ENCODE peak calls at places on chromosomes 11 and 22, in seven cellular contexts. L, W, Z, A, Y, V and I are unnamed samples.

GRCh38 chr22:49657974-49658550 is 169.6 kb downstream of the BRD1 start:
- DNase-seq in L (no peak), W (no peak), Z (no peak), A (no peak), Y (peak), V (no peak), I (no peak)

GRCh38 chr22:40021401-40022000 is 26.7 kb downstream of the FAM83F start:
- DNase-seq in L (no peak), W (no peak), Z (no peak), A (no peak), Y (no peak), V (no peak), I (no peak)

GRCh38 chr22:49810363-49811013 is 17.2 kb downstream of the BRD1 start:
- DNase-seq in L (no peak), W (no peak), Z (no peak), A (no peak), Y (peak), V (no peak), I (no peak)

GRCh38 chr11:19589567-19590260 is 122.9 kb upstream of the NAV2 start:
- DNase-seq in L (no peak), W (no peak), Z (no peak), A (no peak), Y (no peak), V (no peak), I (no peak)

GRCh38 chr22:46864314-46865051 is 102.0 kb downstream of the TBC1D22A start:
- DNase-seq in L (no peak), W (no peak), Z (no peak), A (no peak), Y (no peak), V (no peak), I (no peak)

GRCh38 chr11:123251656-123252344 is 56.8 kb upstream of the CLMP start:
- DNase-seq in L (no peak), W (peak), Z (no peak), A (no peak), Y (no peak), V (no peak), I (no peak)

GRCh38 chr11:12389676-12390075 is 12.3 kb downstream of the PARVA start:
- DNase-seq in L (no peak), W (no peak), Z (no peak), A (no peak), Y (no peak), V (no peak), I (no peak)

GRCh38 chr22:25827415-25827814 is 85.4 kb downstream of the MYO18B start:
- DNase-seq in L (no peak), W (peak), Z (no peak), A (no peak), Y (no peak), V (no peak), I (no peak)

GRCh38 chr22:46660604-46661201 is 40.5 kb downstream of the GRAMD4 start:
- DNase-seq in L (no peak), W (peak), Z (no peak), A (no peak), Y (no peak), V (no peak), I (no peak)

GRCh38 chr22:44454113-44454769 is 43.8 kb downstream of the RTL6 start:
- DNase-seq in L (no peak), W (no peak), Z (no peak), A (no peak), Y (no peak), V (no peak), I (no peak)

GRCh38 chr11:9489366-9489765 is 28.6 kb downstream of the ZNF143 start:
- DNase-seq in L (no peak), W (no peak), Z (peak), A (no peak), Y (no peak), V (no peak), I (no peak)

GRCh38 chr11:111836766-111837165 is 34.6 kb downstream of the ALG9 start:
- DNase-seq in L (no peak), W (no peak), Z (no peak), A (no peak), Y (no peak), V (peak), I (no peak)

GRCh38 chr22:48316245-48316875 is 1511.3 kb downstream of the BRD1 start:
- DNase-seq in L (no peak), W (no peak), Z (no peak), A (no peak), Y (peak), V (no peak), I (no peak)

GRCh38 chr11:115503083-115503885 is 931 bp downstream of the CADM1 start:
- DNase-seq in L (peak), W (peak), Z (no peak), A (peak), Y (peak), V (peak), I (no peak)

GRCh38 chr22:49535126-49535525 is 292.5 kb downstream of the BRD1 start:
- DNase-seq in L (no peak), W (no peak), Z (no peak), A (no peak), Y (no peak), V (no peak), I (no peak)

GRCh38 chr22:17712441-17712840 is 61.8 kb downstream of the BID start:
- DNase-seq in L (no peak), W (no peak), Z (no peak), A (no peak), Y (no peak), V (no peak), I (no peak)

GRCh38 chr11:74135516-74135840 is 35.3 kb downstream of the C2CD3 start:
- DNase-seq in L (no peak), W (no peak), Z (no peak), A (no peak), Y (no peak), V (no peak), I (no peak)

GRCh38 chr11:47716692-47717091 is 1.5 kb upstream of the AGBL2 start:
- DNase-seq in L (peak), W (no peak), Z (no peak), A (peak), Y (no peak), V (no peak), I (no peak)

GRCh38 chr11:120337896-120338840 is 2.0 kb downstream of the ARHGEF12 start:
- DNase-seq in L (peak), W (no peak), Z (no peak), A (no peak), Y (no peak), V (no peak), I (no peak)

GRCh38 chr11:116792869-116793475 is 1.3 kb upstream of the APOA5 start:
- DNase-seq in L (no peak), W (no peak), Z (no peak), A (no peak), Y (no peak), V (no peak), I (no peak)

GRCh38 chr11:110857885-110858555 is 145.8 kb upstream of the ARHGAP20 start:
- DNase-seq in L (no peak), W (peak), Z (no peak), A (no peak), Y (no peak), V (no peak), I (peak)

GRCh38 chr11:703515-703914 is 2.5 kb upstream of the EPS8L2 start:
- DNase-seq in L (no peak), W (no peak), Z (no peak), A (no peak), Y (no peak), V (no peak), I (no peak)

GRCh38 chr11:110131386-110132123 is 38.4 kb downstream of the ZC3H12C start:
- DNase-seq in L (no peak), W (no peak), Z (no peak), A (no peak), Y (no peak), V (no peak), I (no peak)

GRCh38 chr11:88359529-88359928 is 22.0 kb upstream of the CTSC start:
- DNase-seq in L (no peak), W (no peak), Z (no peak), A (no peak), Y (no peak), V (no peak), I (no peak)

GRCh38 chr11:20337526-20338154 is 25.9 kb upstream of the HTATIP2 start:
- DNase-seq in L (peak), W (no peak), Z (peak), A (no peak), Y (no peak), V (peak), I (no peak)

GRCh38 chr11:78414321-78415051 is 3.1 kb downstream of the GAB2 start:
- DNase-seq in L (no peak), W (no peak), Z (no peak), A (no peak), Y (no peak), V (peak), I (no peak)

GRCh38 chr11:72780291-72781062 is 13.4 kb downstream of the STARD10 start:
- DNase-seq in L (no peak), W (no peak), Z (no peak), A (no peak), Y (no peak), V (no peak), I (no peak)

GRCh38 chr22:49365910-49366309 is 461.8 kb downstream of the BRD1 start:
- DNase-seq in L (no peak), W (no peak), Z (no peak), A (no peak), Y (no peak), V (no peak), I (no peak)

GRCh38 chr11:7165911-7166310 is 77.1 kb downstream of the RBMXL2 start:
- DNase-seq in L (peak), W (no peak), Z (no peak), A (no peak), Y (no peak), V (no peak), I (no peak)

GRCh38 chr11:134819026-134819425 is 407.0 kb upstream of the B3GAT1 start:
- DNase-seq in L (peak), W (no peak), Z (no peak), A (peak), Y (no peak), V (no peak), I (no peak)

GRCh38 chr22:30921108-30921507 is 47.5 kb downstream of the MORC2 start:
- DNase-seq in L (no peak), W (no peak), Z (no peak), A (no peak), Y (no peak), V (peak), I (no peak)
- TF ChIP-seq CTCF in L (no peak), W (no peak), Z (no peak), A (no peak), Y (no peak), V (no peak), I (no peak)

DNA sequence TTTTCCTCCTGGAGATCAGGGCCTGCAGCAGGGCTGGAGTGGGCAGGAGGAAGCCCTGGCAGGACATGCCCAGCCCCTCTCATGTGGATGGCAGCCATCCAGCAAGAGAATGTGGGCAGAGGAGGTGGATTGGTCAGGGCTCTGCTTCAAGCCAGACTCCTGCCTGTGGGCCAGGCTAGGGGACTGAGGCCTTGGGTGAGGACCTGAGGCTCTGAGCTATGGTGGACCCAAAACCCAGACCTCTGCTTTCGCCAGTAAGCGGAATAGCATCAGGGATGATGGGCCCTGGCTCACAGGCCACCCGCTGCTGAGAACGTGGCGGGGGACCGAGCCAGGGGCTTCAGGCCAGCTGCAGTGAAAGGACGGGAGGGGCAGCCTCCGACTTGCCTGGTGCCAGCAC is 57.4 kb downstream of the LINC01488 start:
- DNase-seq in L (no peak), W (no peak), Z (no peak), A (no peak), Y (no peak), V (no peak), I (no peak)
- TF ChIP-seq CTCF in L (no peak), W (no peak), Z (no peak), A (no peak), Y (no peak), V (no peak), I (no peak)

DNA sequence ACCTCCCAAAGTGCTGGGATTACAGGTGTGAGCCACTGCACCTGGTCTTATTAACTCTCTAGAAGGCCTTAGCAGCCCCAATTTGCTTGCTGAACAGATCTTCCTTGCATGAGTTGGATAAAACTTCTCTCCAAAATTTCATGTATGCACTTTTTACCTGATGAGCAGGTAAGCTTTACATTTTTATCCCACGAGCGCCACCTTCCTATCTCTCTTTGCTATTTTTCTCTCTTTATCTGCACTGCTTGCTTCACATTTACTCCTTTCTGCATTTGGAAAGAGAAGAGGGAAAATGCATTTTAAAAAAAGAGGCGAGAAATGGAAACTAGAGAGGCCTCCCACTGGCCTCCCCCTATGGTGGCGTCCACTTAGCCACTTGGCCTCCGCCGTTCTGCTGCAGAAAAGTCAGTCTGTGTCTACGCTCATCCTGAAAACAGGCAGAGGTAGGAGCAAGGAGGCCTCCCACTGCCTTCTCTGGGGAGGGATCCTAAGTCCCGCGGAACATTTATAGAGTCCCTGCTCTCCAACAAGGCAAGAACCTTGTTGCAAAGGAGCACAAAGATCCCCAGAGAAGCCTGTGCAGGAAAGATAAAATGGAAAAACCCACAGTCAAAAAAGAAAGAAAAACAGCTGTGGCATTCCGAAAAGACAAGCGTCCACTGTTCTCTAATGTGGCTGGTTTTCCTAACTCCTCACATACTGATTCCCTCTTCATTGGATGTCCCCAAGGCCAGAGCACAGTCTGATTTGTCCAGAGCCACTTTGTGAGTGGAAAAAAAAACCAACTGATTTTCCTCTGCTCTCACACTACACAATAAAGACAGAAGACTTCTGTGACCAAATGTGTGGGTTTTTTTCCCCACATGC is 62.2 kb upstream of the INCENP start:
- DNase-seq in L (no peak), W (peak), Z (no peak), A (no peak), Y (no peak), V (no peak), I (no peak)
- TF ChIP-seq CTCF in L (peak), W (peak), Z (no peak), A (no peak), Y (no peak), V (peak), I (no peak)

GRCh38 chr11:113725883-113726405 is 19.8 kb upstream of the TMPRSS5 start:
- DNase-seq in L (no peak), W (no peak), Z (no peak), A (no peak), Y (no peak), V (no peak), I (no peak)

GRCh38 chr11:113732092-113732491 is 26.0 kb upstream of the TMPRSS5 start:
- DNase-seq in L (no peak), W (peak), Z (no peak), A (no peak), Y (no peak), V (no peak), I (no peak)

GRCh38 chr11:113729456-113729855 is 23.3 kb upstream of the TMPRSS5 start:
- DNase-seq in L (no peak), W (no peak), Z (no peak), A (no peak), Y (no peak), V (no peak), I (no peak)

GRCh38 chr11:113728814-113729213 is 22.7 kb upstream of the TMPRSS5 start:
- DNase-seq in L (no peak), W (no peak), Z (no peak), A (no peak), Y (no peak), V (no peak), I (no peak)

DNA sequence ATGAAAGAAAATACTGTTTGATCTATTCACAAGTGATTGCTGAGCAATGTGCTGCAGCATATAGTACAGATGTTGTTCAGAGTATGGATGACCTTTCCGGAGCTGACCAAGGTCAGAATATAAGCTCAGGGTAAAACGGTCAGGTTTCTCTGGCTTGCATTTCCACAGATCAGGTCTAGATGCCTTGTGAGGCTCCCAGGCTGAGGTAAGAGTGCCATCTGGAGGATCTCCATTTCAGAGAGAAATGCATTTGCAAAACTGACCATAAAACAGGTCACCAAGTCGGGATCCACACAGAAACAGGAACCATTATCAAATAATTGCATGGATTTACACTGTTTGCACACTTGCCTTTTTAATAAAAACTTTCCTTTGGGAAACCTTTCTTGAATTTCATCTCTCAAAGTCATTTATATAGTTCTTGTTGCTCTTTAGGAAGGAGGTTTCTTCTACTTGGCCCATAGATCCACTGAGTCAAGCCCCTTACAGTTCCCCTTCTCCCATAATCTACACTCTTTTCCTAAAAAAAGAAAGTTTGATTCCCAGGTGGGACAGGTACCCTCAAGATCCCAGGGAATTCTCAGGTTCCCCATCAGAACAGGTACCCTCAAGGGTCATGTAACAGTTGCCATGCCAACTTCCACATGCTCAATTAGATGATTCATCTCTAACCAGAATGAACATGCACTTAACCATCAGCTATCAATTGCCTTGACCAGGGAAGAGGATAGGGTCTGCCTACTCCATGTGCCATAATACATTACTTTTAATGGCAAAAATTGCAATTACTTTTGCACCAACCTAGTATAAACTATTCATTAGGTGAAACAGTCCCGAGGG is 25.0 kb upstream of the TMPRSS5 start:
- DNase-seq in L (peak), W (peak), Z (peak), A (no peak), Y (no peak), V (no peak), I (peak)
- TF ChIP-seq CTCF in L (peak), W (peak), Z (peak), A (no peak), Y (peak), V (peak), I (peak)

DNA sequence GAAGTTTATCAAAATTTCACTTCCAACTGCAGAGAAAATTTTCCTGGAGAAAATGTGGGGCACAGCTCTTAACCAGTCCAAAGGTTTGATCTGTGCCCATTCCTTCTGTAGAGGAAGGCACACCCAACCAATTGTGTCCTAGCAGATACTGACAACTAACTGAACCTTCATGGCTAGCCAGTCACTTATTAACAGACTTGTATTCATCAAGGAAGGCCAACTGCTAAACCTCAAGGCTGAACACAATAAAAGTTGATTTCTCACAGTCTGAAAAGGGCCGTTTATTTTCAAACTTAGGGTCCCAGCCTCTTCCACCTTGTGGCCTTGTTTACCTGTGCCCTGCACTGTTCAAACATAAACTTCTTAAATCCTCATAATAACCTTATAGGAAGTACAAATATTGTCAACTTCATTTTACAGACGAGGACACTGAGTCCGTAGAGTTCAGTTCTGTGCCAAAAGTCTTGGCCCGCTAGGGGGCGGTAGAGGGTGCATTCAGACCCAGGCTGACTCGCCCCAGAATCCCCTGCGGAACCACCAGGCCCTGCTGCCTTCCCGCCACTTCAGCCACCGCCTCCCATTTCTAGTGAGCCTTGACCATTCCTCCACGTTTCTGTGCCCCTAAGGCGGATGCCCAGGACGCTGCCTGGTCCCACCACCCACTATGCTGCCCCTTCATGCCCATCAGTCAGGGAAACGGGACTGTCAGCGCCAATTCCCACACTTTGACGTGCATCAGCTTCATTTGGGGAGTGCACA is 19.3 kb downstream of the SYT13 start:
- DNase-seq in L (no peak), W (no peak), Z (no peak), A (no peak), Y (no peak), V (peak), I (no peak)
- TF ChIP-seq CTCF in L (peak), W (no peak), Z (no peak), A (no peak), Y (peak), V (peak), I (no peak)

GRCh38 chr11:63682045-63682915 is 980 bp downstream of the RTN3 start:
- DNase-seq in L (peak), W (peak), Z (no peak), A (no peak), Y (peak), V (peak), I (no peak)
- TF ChIP-seq CTCF in L (no peak), W (peak), Z (no peak), A (no peak), Y (no peak), V (no peak), I (no peak)

DNA sequence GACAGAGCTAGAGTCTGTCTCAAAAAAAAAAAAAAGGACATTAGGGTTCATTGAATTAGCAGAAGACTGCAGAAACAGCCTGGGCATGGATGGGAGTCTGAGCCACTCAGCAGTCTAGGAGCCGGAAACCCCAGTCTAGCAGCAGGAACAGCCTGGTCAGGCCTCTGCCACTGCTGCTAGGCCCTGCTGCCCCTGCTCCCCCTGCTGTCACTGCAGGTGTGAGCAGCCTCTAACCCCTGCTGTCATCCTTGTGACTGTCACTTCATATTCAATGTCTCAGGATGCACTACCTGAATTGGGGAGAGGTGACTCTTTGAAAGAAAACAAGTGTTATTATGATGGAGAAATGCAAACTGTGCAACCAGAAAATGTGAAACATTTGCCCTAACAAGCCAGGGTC is 7.0 kb upstream of the DDX17 start:
- DNase-seq in L (peak), W (no peak), Z (no peak), A (no peak), Y (no peak), V (peak), I (no peak)
- TF ChIP-seq CTCF in L (no peak), W (no peak), Z (no peak), A (no peak), Y (no peak), V (peak), I (no peak)